ENCODE peak calls at places on chromosome 7, in nine cellular contexts. D, V, T, X, S, G, J, Z and W are unnamed samples. For H3K4me1, the result is how much of the 10 kb centered on the place peaks cover.

GRCh38 chr7:116324582-116324981 is 114.2 kb downstream of the TES start:
- DNase-seq in G (no peak), J (no peak), V (no peak), X (no peak), T (no peak), D (no peak), S (no peak), Z (no peak), W (no peak)

GRCh38 chr7:115249080-115249479 is 327.2 kb downstream of the MDFIC start:
- DNase-seq in V (no peak), G (peak), X (no peak), D (no peak), J (no peak), Z (no peak), S (no peak), T (no peak), W (no peak)

GRCh38 chr7:134044682-134045081 is 82.5 kb upstream of the LRGUK start:
- DNase-seq in Z (no peak), V (no peak), G (peak), D (no peak), S (no peak), J (no peak), X (no peak), T (no peak), W (no peak)

GRCh38 chr7:91628742-91629141 is 251.8 kb downstream of the MTERF1 start:
- DNase-seq in T (no peak), J (no peak), D (no peak), V (no peak), Z (no peak), S (peak), X (no peak), G (no peak), W (no peak)

GRCh38 chr7:29865526-29865925 is 59.2 kb downstream of the WIPF3 start:
- DNase-seq in G (peak), J (peak), D (no peak), S (no peak), Z (no peak), T (no peak), V (no peak), X (peak), W (peak)

GRCh38 chr7:2996141-2996540 is 47.5 kb downstream of the CARD11 start:
- DNase-seq in Z (peak), D (no peak), X (no peak), J (no peak), G (no peak), S (no peak), T (peak), V (no peak), W (no peak)

GRCh38 chr7:30584415-30584814 is 10.3 kb upstream of the GARS1 start:
- DNase-seq in D (no peak), S (no peak), Z (no peak), V (no peak), T (no peak), G (no peak), J (no peak), X (no peak), W (no peak)

GRCh38 chr7:129385116-129385515 is 49.1 kb upstream of the STRIP2 start:
- DNase-seq in Z (no peak), J (no peak), G (peak), S (no peak), X (no peak), T (no peak), D (no peak), V (no peak), W (no peak)

GRCh38 chr7:114182837-114183236 is 231.8 kb upstream of the FOXP2 start:
- DNase-seq in G (no peak), T (no peak), Z (no peak), S (no peak), D (no peak), X (no peak), J (no peak), V (no peak), W (no peak)

GRCh38 chr7:102072636-102073209 is 213.9 kb upstream of the SH2B2 start:
- DNase-seq in D (no peak), G (peak), T (no peak), J (no peak), X (no peak), Z (no peak), S (no peak), V (no peak), W (no peak)

GRCh38 chr7:141158562-141158961 is 84.7 kb downstream of the TMEM178B start:
- DNase-seq in S (peak), J (peak), T (peak), V (peak), D (no peak), Z (no peak), G (peak), X (no peak), W (peak)

GRCh38 chr7:17948503-17949238 is 8.4 kb upstream of the SNX13 start:
- DNase-seq in D (no peak), S (no peak), G (peak), V (no peak), J (no peak), X (no peak), T (no peak), Z (no peak), W (no peak)

GRCh38 chr7:7970113-7970619 is 1.6 kb downstream of the GLCCI1 start:
- DNase-seq in D (no peak), S (no peak), V (no peak), J (no peak), Z (no peak), G (no peak), T (no peak), X (no peak), W (no peak)

GRCh38 chr7:155484483-155485399 is 26.8 kb downstream of the EN2 start:
- DNase-seq in S (no peak), D (no peak), V (no peak), T (no peak), Z (no peak), G (no peak), X (no peak), J (no peak), W (no peak)

GRCh38 chr7:138151731-138152577 is 75.7 kb downstream of the AKR1D1 start:
- DNase-seq in D (no peak), S (no peak), T (no peak), G (no peak), Z (no peak), X (no peak), V (peak), J (no peak), W (no peak)

GRCh38 chr7:111919690-111920179 is 286.5 kb downstream of the DOCK4 start:
- DNase-seq in D (no peak), J (no peak), T (no peak), S (no peak), G (peak), V (no peak), X (no peak), Z (no peak), W (no peak)

GRCh38 chr7:116438274-116438673 is 61.3 kb upstream of the CAV2 start:
- DNase-seq in J (no peak), X (no peak), D (no peak), Z (no peak), S (no peak), T (peak), V (no peak), G (peak), W (no peak)

DNA sequence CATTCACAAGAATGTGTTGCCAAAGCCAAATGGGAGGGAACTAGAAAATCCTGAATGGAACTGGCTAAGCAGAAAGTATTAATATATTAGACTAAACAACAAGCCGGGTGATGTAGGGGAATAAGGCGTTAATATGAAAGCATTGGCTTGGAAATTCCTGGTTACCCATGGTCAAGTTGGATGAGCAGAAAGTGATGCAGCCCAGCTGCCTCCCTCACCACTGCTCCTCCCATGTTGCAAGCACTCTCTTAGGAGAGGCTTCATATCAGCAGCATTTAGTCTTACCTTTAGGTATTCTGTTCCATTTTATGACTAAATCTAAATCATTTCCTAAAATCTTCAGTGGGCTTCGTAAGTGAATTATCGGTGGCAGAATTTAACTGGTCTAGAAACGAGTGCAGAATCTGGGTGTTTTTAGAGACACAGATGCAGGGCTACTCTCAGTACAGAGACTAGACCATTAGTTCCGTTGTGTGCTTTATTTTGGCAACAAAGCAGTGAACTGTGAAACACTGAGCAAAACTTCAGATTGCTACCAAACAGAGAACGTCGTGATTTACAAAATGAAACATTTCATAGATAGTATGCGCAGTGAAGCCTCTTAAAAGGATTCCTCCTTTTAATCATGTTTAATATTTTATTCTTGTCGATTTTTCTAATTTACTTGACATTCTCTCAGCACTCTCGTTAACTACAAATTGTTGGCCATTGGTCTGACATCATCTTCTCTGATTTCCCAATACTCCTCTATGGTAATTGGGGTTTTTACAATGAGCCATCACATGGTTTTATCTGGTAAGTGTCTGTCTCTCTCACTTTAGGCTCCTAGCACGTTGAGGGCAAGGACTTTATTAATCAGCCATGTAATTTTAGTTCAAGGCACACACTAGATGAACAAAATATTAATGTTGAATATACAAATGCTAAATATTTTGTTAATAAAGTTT is 22.0 kb upstream of the HGF start:
- DNase-seq in T (no peak), G (peak), D (no peak), V (no peak), S (no peak), Z (no peak), X (no peak), J (no peak), W (no peak)
- TF ChIP-seq POLR2A in T (no peak), G (no peak), D (no peak), V (no peak), S (no peak), Z (no peak), X (no peak), J (no peak), W (no peak)

DNA sequence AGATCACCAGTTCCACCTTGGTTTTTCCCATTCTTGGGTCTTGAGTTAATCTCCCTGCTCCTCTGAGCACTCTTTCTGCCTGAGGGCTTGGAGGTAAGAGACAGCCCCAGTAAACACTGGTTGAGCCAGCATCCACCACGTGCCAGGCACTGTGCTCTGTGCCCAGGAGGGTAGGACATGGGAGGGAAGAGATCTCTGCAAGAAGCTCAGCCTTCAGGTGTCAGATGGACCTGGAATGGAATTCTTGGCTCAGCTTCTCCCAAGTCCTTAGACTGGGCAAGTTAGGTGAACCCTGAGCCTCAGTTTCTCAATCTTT is 2.5 kb downstream of the ZYX start:
- DNase-seq in Z (no peak), S (no peak), G (no peak), J (no peak), D (no peak), X (no peak), T (no peak), V (no peak), W (peak)
- H3K4me1 ChIP-seq in Z (under half), S (half or more), G (under half), J (under half), D (under half), X (under half), T (under half), V (half or more), W (half or more)

DNA sequence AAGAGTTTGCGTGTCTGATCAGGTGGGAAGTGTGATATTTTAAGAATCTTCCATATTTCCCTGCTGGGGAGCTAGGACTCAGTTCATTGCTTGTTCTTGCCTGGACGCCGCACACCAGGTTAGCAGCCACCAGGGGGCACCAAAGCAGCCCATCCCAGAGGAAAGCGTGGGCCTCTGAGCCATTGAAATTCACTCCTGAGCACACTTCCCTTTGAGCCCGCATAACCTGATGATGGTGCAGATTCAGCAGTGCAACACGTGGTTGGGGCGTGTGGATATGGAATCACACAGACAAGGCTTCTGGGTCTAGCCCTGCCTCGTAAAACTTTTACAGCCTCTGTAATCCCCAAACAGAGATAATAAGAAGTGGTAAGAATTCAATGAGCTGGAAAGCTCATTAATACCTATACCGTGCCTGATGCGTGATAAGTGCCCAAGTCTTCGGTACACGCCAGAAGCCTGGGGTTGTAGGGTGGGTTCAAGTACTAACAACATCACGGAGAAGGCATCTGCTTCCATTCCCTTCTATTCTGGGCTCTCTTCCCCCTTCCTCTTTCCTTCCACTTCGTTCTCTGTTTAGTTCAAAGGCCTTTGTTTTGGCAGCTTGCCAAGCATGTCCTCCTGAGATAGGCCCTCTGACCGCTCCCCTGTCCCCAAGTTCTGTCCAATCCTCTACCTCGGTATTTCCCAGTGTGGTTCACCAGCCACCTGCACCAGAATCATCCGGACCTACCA is 130.1 kb upstream of the KMT2E start:
- DNase-seq in T (peak), D (peak), J (peak), S (peak), Z (peak), V (peak), G (peak), X (peak), W (peak)
- H3K27ac ChIP-seq in T (peak), D (peak), J (peak), S (peak), Z (no peak), V (no peak), G (no peak), X (peak), W (peak)

GRCh38 chr7:1664711-1665591 is 5.1 kb upstream of the ELFN1 start:
- DNase-seq in T (peak), V (peak), J (no peak), X (peak), Z (peak), S (peak), G (peak), D (peak), W (peak)
- TF ChIP-seq POLR2A in T (no peak), V (no peak), J (no peak), X (no peak), Z (no peak), S (no peak), G (no peak), D (no peak), W (no peak)

GRCh38 chr7:70178206-70178605 is 579.9 kb downstream of the AUTS2 start:
- DNase-seq in Z (no peak), J (no peak), D (no peak), X (no peak), S (no peak), G (no peak), T (no peak), V (no peak), W (no peak)
- H3K4me1 ChIP-seq in Z (under half), J (under half), D (under half), X (under half), S (under half), G (under half), T (under half), V (under half), W (under half)